ENCODE peak calls at places on chromosomes 6 and 20, in eight cellular contexts. R is ELF-1, C is non-pigmented ciliary epithelial cell, Y is NCI-H748 treated with DMSO at 0.1 percent for 48 hours, F is ovary, T is T-helper 2 cell, B is epithelial cell of esophagus, I is omental fat pad. K is an unnamed sample.

GRCh38 chr20:4135385-4136077 is 120.2 kb upstream of the RNF24 start:
- DNase-seq in R (peak; percentile 83), C (peak; percentile 92), Y (no peak), F (no peak), T (no peak), B (peak; percentile 97), I (peak; percentile 62), K (no peak)

GRCh38 chr6:27861861-27862260 is 50.3 kb downstream of the OR2B2 start:
- DNase-seq in R (no peak), C (no peak), Y (no peak), F (no peak), T (no peak), B (no peak), I (no peak), K (no peak)

GRCh38 chr6:45981046-45981445 is 34.6 kb downstream of the CLIC5 start:
- DNase-seq in R (no peak), C (no peak), Y (no peak), F (no peak), T (no peak), B (no peak), I (no peak), K (no peak)

GRCh38 chr6:63014290-63014689 is 197.0 kb upstream of the FKBP1C start:
- DNase-seq in R (no peak), C (no peak), Y (no peak), F (no peak), T (no peak), B (no peak), I (no peak), K (no peak)

GRCh38 chr6:83466328-83466727 is 35.5 kb upstream of the ME1 start:
- DNase-seq in R (no peak), C (no peak), Y (no peak), F (no peak), T (no peak), B (no peak), I (no peak), K (no peak)

GRCh38 chr6:157885876-157886275 is 62.8 kb downstream of the SNX9 start:
- DNase-seq in R (no peak), C (no peak), Y (no peak), F (no peak), T (no peak), B (no peak), I (no peak), K (no peak)

GRCh38 chr6:101588343-101588742 is 194.8 kb downstream of the GRIK2 start:
- DNase-seq in R (no peak), C (no peak), Y (no peak), F (no peak), T (no peak), B (no peak), I (no peak), K (no peak)

GRCh38 chr6:7566617-7567173 is 23.3 kb upstream of the SNRNP48 start:
- DNase-seq in R (no peak), C (no peak), Y (no peak), F (no peak), T (no peak), B (no peak), I (no peak), K (no peak)

K was measured in CD4-positive, alpha-beta T cell.